ENCODE peak calls at places on chromosomes 1 and 21, in five cellular contexts. One of them, this sample, is unnamed.

GRCh38 chr1:31102501-31102950 is 37.0 kb upstream of the PUM1 start:
- DNase-seq in heart right ventricle: no peak
- DNase-seq in PC-9: peak; percentile 26
- DNase-seq in HS-5: peak; percentile 68
- DNase-seq in left ventricle myocardium superior: peak; percentile 33
- DNase-seq in this sample: no peak

GRCh38 chr1:241356187-241356518 is 852 bp downstream of the RGS7 start:
- DNase-seq in heart right ventricle: no peak
- DNase-seq in PC-9: no peak
- DNase-seq in HS-5: peak; percentile 5
- DNase-seq in left ventricle myocardium superior: no peak
- DNase-seq in this sample: no peak

GRCh38 chr1:165376041-165376810 is 19.7 kb upstream of the LMX1A start:
- DNase-seq in heart right ventricle: peak; percentile 86
- DNase-seq in PC-9: peak; percentile 7
- DNase-seq in HS-5: peak; percentile 28
- DNase-seq in left ventricle myocardium superior: peak; percentile 89
- DNase-seq in this sample: peak; percentile 90

GRCh38 chr1:214840366-214840765 is 237.4 kb downstream of the CENPF start:
- DNase-seq in heart right ventricle: no peak
- DNase-seq in PC-9: no peak
- DNase-seq in HS-5: no peak
- DNase-seq in left ventricle myocardium superior: no peak
- DNase-seq in this sample: no peak

GRCh38 chr1:185926562-185926961 is 192.4 kb downstream of the HMCN1 start:
- DNase-seq in heart right ventricle: no peak
- DNase-seq in PC-9: no peak
- DNase-seq in HS-5: no peak
- DNase-seq in left ventricle myocardium superior: no peak
- DNase-seq in this sample: no peak

GRCh38 chr1:154971341-154971998 is 923 bp upstream of the SHC1 start:
- DNase-seq in heart right ventricle: no peak
- DNase-seq in PC-9: no peak
- DNase-seq in HS-5: no peak
- DNase-seq in left ventricle myocardium superior: no peak
- DNase-seq in this sample: no peak

GRCh38 chr1:193421487-193421886 is 235.1 kb upstream of the B3GALT2 start:
- DNase-seq in heart right ventricle: no peak
- DNase-seq in PC-9: no peak
- DNase-seq in HS-5: no peak
- DNase-seq in left ventricle myocardium superior: no peak
- DNase-seq in this sample: peak; percentile 22

GRCh38 chr21:38766987-38767722 is 38.6 kb upstream of the ETS2 start:
- DNase-seq in heart right ventricle: no peak
- DNase-seq in PC-9: peak; percentile 35
- DNase-seq in HS-5: no peak
- DNase-seq in left ventricle myocardium superior: no peak
- DNase-seq in this sample: no peak

GRCh38 chr1:80054129-80054528 is 1047.6 kb upstream of the ADGRL4 start:
- DNase-seq in heart right ventricle: no peak
- DNase-seq in PC-9: peak; percentile 48
- DNase-seq in HS-5: no peak
- DNase-seq in left ventricle myocardium superior: peak; percentile 13
- DNase-seq in this sample: no peak

GRCh38 chr1:100383743-100384405 is 31.6 kb downstream of the CDC14A start:
- DNase-seq in heart right ventricle: no peak
- DNase-seq in PC-9: no peak
- DNase-seq in HS-5: no peak
- DNase-seq in left ventricle myocardium superior: no peak
- DNase-seq in this sample: no peak

GRCh38 chr1:59526240-59526639 is 229.3 kb downstream of the FGGY start:
- DNase-seq in heart right ventricle: no peak
- DNase-seq in PC-9: no peak
- DNase-seq in HS-5: no peak
- DNase-seq in left ventricle myocardium superior: no peak
- DNase-seq in this sample: no peak

GRCh38 chr21:43855955-43856354 is 9.1 kb upstream of the AGPAT3 start:
- DNase-seq in heart right ventricle: no peak
- DNase-seq in PC-9: no peak
- DNase-seq in HS-5: no peak
- DNase-seq in left ventricle myocardium superior: no peak
- DNase-seq in this sample: no peak

GRCh38 chr1:177945943-177946650 is 23.8 kb downstream of the SEC16B start:
- DNase-seq in heart right ventricle: peak; percentile 38
- DNase-seq in PC-9: peak; percentile 57
- DNase-seq in HS-5: no peak
- DNase-seq in left ventricle myocardium superior: no peak
- DNase-seq in this sample: no peak

GRCh38 chr1:9755441-9755995 is 68.2 kb downstream of the CLSTN1 start:
- DNase-seq in heart right ventricle: no peak
- DNase-seq in PC-9: no peak
- DNase-seq in HS-5: no peak
- DNase-seq in left ventricle myocardium superior: no peak
- DNase-seq in this sample: no peak

GRCh38 chr1:37040773-37041172 is 6.5 kb upstream of the GRIK3 start:
- DNase-seq in heart right ventricle: no peak
- DNase-seq in PC-9: no peak
- DNase-seq in HS-5: no peak
- DNase-seq in left ventricle myocardium superior: no peak
- DNase-seq in this sample: no peak

GRCh38 chr21:45105906-45106485 is 31.6 kb downstream of the ADARB1 start:
- DNase-seq in heart right ventricle: no peak
- DNase-seq in PC-9: no peak
- DNase-seq in HS-5: no peak
- DNase-seq in left ventricle myocardium superior: no peak
- DNase-seq in this sample: no peak

GRCh38 chr1:58250587-58250948 is 296.0 kb downstream of the OMA1 start:
- DNase-seq in heart right ventricle: no peak
- DNase-seq in PC-9: no peak
- DNase-seq in HS-5: no peak
- DNase-seq in left ventricle myocardium superior: no peak
- DNase-seq in this sample: no peak

GRCh38 chr1:41313661-41314131 is 47.5 kb upstream of the FOXO6 start:
- DNase-seq in heart right ventricle: no peak
- DNase-seq in PC-9: no peak
- DNase-seq in HS-5: no peak
- DNase-seq in left ventricle myocardium superior: no peak
- DNase-seq in this sample: no peak

GRCh38 chr1:9374748-9375345 is 82.2 kb downstream of the SPSB1 start:
- DNase-seq in heart right ventricle: no peak
- DNase-seq in PC-9: no peak
- DNase-seq in HS-5: no peak
- DNase-seq in left ventricle myocardium superior: no peak
- DNase-seq in this sample: no peak

GRCh38 chr1:183877321-183877720 is 72.4 kb downstream of the RGL1 start:
- DNase-seq in heart right ventricle: peak; percentile 43
- DNase-seq in PC-9: no peak
- DNase-seq in HS-5: no peak
- DNase-seq in left ventricle myocardium superior: peak; percentile 59
- DNase-seq in this sample: no peak

GRCh38 chr1:223849352-223849751 is 3.6 kb upstream of the TP53BP2 start:
- DNase-seq in heart right ventricle: no peak
- DNase-seq in PC-9: no peak
- DNase-seq in HS-5: no peak
- DNase-seq in left ventricle myocardium superior: no peak
- DNase-seq in this sample: no peak

GRCh38 chr1:23421752-23422312 is 2.7 kb downstream of the TCEA3 start:
- DNase-seq in heart right ventricle: no peak
- DNase-seq in PC-9: no peak
- DNase-seq in HS-5: no peak
- DNase-seq in left ventricle myocardium superior: no peak
- DNase-seq in this sample: no peak

GRCh38 chr1:20070357-20070756 is 363 bp downstream of the PLA2G5 start:
- DNase-seq in heart right ventricle: no peak
- DNase-seq in PC-9: no peak
- DNase-seq in HS-5: no peak
- DNase-seq in left ventricle myocardium superior: no peak
- DNase-seq in this sample: no peak

GRCh38 chr1:36134805-36135339 is 9.8 kb upstream of the COL8A2 start:
- DNase-seq in heart right ventricle: no peak
- DNase-seq in PC-9: peak; percentile 55
- DNase-seq in HS-5: no peak
- DNase-seq in left ventricle myocardium superior: peak; percentile 62
- DNase-seq in this sample: no peak

GRCh38 chr1:217253351-217253750 is 377.5 kb downstream of the GPATCH2 start:
- DNase-seq in heart right ventricle: no peak
- DNase-seq in PC-9: no peak
- DNase-seq in HS-5: no peak
- DNase-seq in left ventricle myocardium superior: no peak
- DNase-seq in this sample: no peak

GRCh38 chr1:44707959-44708831 is 22.8 kb downstream of the RNU5D-1 start:
- DNase-seq in heart right ventricle: no peak
- DNase-seq in PC-9: no peak
- DNase-seq in HS-5: no peak
- DNase-seq in left ventricle myocardium superior: no peak
- DNase-seq in this sample: no peak

GRCh38 chr21:42540396-42540795 is 26.7 kb downstream of the SLC37A1 start:
- DNase-seq in heart right ventricle: no peak
- DNase-seq in PC-9: no peak
- DNase-seq in HS-5: no peak
- DNase-seq in left ventricle myocardium superior: no peak
- DNase-seq in this sample: no peak

GRCh38 chr1:91124290-91124975 is 102.6 kb upstream of the ZNF644 start:
- DNase-seq in heart right ventricle: no peak
- DNase-seq in PC-9: no peak
- DNase-seq in HS-5: no peak
- DNase-seq in left ventricle myocardium superior: no peak
- DNase-seq in this sample: no peak

GRCh38 chr1:233240839-233241682 is 54.5 kb downstream of the PCNX2 start:
- DNase-seq in heart right ventricle: peak; percentile 54
- DNase-seq in PC-9: peak; percentile 31
- DNase-seq in HS-5: no peak
- DNase-seq in left ventricle myocardium superior: peak; percentile 73
- DNase-seq in this sample: peak; percentile 79

GRCh38 chr1:1355376-1355775 is 3.0 kb downstream of the MXRA8 start:
- DNase-seq in heart right ventricle: peak; percentile 62
- DNase-seq in PC-9: no peak
- DNase-seq in HS-5: no peak
- DNase-seq in left ventricle myocardium superior: peak; percentile 74
- DNase-seq in this sample: peak; percentile 73

GRCh38 chr21:28725396-28725795 is 267.3 kb downstream of the LTN1 start:
- DNase-seq in heart right ventricle: no peak
- DNase-seq in PC-9: no peak
- DNase-seq in HS-5: no peak
- DNase-seq in left ventricle myocardium superior: no peak
- DNase-seq in this sample: no peak

GRCh38 chr1:145740269-145740668 is 21.0 kb downstream of the CD160 start:
- DNase-seq in heart right ventricle: no peak
- DNase-seq in PC-9: no peak
- DNase-seq in HS-5: no peak
- DNase-seq in left ventricle myocardium superior: no peak
- DNase-seq in this sample: no peak

GRCh38 chr1:160005070-160005469 is 26.7 kb downstream of the PIGM start:
- DNase-seq in heart right ventricle: no peak
- DNase-seq in PC-9: no peak
- DNase-seq in HS-5: no peak
- DNase-seq in left ventricle myocardium superior: no peak
- DNase-seq in this sample: no peak

GRCh38 chr1:64084451-64084850 is 119.0 kb upstream of the UBE2U start:
- DNase-seq in heart right ventricle: no peak
- DNase-seq in PC-9: no peak
- DNase-seq in HS-5: no peak
- DNase-seq in left ventricle myocardium superior: no peak
- DNase-seq in this sample: no peak

GRCh38 chr21:21383126-21383525 is 384.9 kb downstream of the NCAM2 start:
- DNase-seq in heart right ventricle: no peak
- DNase-seq in PC-9: no peak
- DNase-seq in HS-5: no peak
- DNase-seq in left ventricle myocardium superior: no peak
- DNase-seq in this sample: no peak

GRCh38 chr1:31786366-31787060 is 22.4 kb upstream of the ADGRB2 start:
- DNase-seq in heart right ventricle: no peak
- DNase-seq in PC-9: no peak
- DNase-seq in HS-5: no peak
- DNase-seq in left ventricle myocardium superior: no peak
- DNase-seq in this sample: no peak

GRCh38 chr1:233613252-233614172 is at the start of gene KCNK1:
- DNase-seq in heart right ventricle: peak; percentile 59
- DNase-seq in PC-9: peak; percentile 93
- DNase-seq in HS-5: peak; percentile 35
- DNase-seq in left ventricle myocardium superior: peak; percentile 80
- DNase-seq in this sample: peak; percentile 69

GRCh38 chr1:23035823-23036452 is 16.7 kb downstream of the KDM1A start:
- DNase-seq in heart right ventricle: no peak
- DNase-seq in PC-9: no peak
- DNase-seq in HS-5: no peak
- DNase-seq in left ventricle myocardium superior: no peak
- DNase-seq in this sample: no peak

GRCh38 chr1:9827558-9828185 is 3.9 kb upstream of the CLSTN1 start:
- DNase-seq in heart right ventricle: no peak
- DNase-seq in PC-9: peak; percentile 58
- DNase-seq in HS-5: no peak
- DNase-seq in left ventricle myocardium superior: no peak
- DNase-seq in this sample: no peak

GRCh38 chr1:21149430-21149861 is 27.3 kb downstream of the EIF4G3 start:
- DNase-seq in heart right ventricle: no peak
- DNase-seq in PC-9: peak; percentile 48
- DNase-seq in HS-5: no peak
- DNase-seq in left ventricle myocardium superior: no peak
- DNase-seq in this sample: no peak

This sample was measured in Right ventricle myocardium inferior.